ENCODE peak calls at places on chromosome 17, in eight cellular contexts. P is pons, H is HS-27A, N is EL, E is substantia nigra, L is NB4, X is lower leg skin, S is H9. R is an unnamed sample.

GRCh38 chr17:70622382-70623260 is 453.3 kb downstream of the KCNJ2 start:
- DNase-seq in P (peak), E (peak), H (no peak), S (peak), X (no peak), L (peak), N (peak), R (peak)

GRCh38 chr17:65220732-65221131 is 83.6 kb downstream of the RGS9 start:
- DNase-seq in X (no peak), E (no peak), H (no peak), L (no peak), S (no peak), N (peak), P (no peak), R (peak)

GRCh38 chr17:39623356-39623950 is 3.3 kb upstream of the PPP1R1B start:
- DNase-seq in H (no peak), P (peak), E (peak), S (peak), L (peak), X (peak), N (peak), R (peak)

GRCh38 chr17:73643012-73643845 is 1.0 kb downstream of the SDK2 start:
- DNase-seq in H (no peak), L (peak), P (no peak), S (peak), E (no peak), X (no peak), N (no peak), R (no peak)

GRCh38 chr17:67281053-67281452 is 36.1 kb upstream of the HELZ start:
- DNase-seq in X (no peak), N (no peak), E (no peak), L (no peak), S (peak), P (no peak), H (no peak), R (peak)

GRCh38 chr17:72392056-72393010 is 271.5 kb downstream of the SOX9 start:
- DNase-seq in S (no peak), P (no peak), L (peak), X (no peak), H (no peak), E (no peak), N (peak), R (peak)

GRCh38 chr17:35668807-35669206 is 62.6 kb upstream of the RASL10B start:
- DNase-seq in E (no peak), X (no peak), L (no peak), H (no peak), S (no peak), N (no peak), P (no peak), R (no peak)

GRCh38 chr17:19650826-19651225 is 2.3 kb downstream of the ALDH3A2 start:
- DNase-seq in E (no peak), L (no peak), P (no peak), H (no peak), N (peak), S (no peak), X (no peak), R (no peak)

GRCh38 chr17:43578699-43579569 is 32.8 kb upstream of the ETV4 start:
- DNase-seq in P (no peak), H (no peak), N (peak), S (peak), L (no peak), X (no peak), E (no peak), R (peak)

GRCh38 chr17:65662166-65662565 is 100.7 kb upstream of the AXIN2 start:
- DNase-seq in N (no peak), X (no peak), S (no peak), L (no peak), H (no peak), E (no peak), P (no peak), R (no peak)

GRCh38 chr17:59707971-59708425 is 544 bp downstream of the VMP1 start:
- DNase-seq in P (peak), N (no peak), L (peak), X (no peak), E (no peak), S (no peak), H (no peak), R (no peak)

R was measured in myocyte.